ENCODE peak calls at places on chromosome 7, in nine cellular contexts. N is aorta; Y is mucosa of descending colon; F is upper lobe of right lung; U is HepG2; O is DND-41; R is right cardiac atrium; L is left lung; I is CD8-positive, alpha-beta T cell. G is an unnamed sample. For H3K9me3 and H3K4me1, the result is how much of the 10 kb centered on the place peaks cover.

GRCh38 chr7:102993532-102994029 is 80.8 kb downstream of the LRRC17 start:
- ATAC-seq in N (peak), Y (no peak), F (peak), U (no peak), O (no peak), R (peak), L (peak), I (no peak), G (peak)

GRCh38 chr7:116291937-116292336 is 81.6 kb downstream of the TES start:
- ATAC-seq in N (no peak), Y (no peak), F (peak), U (no peak), O (no peak), R (no peak), L (peak), I (no peak), G (no peak)

GRCh38 chr7:151810434-151811232 is 66.3 kb downstream of the PRKAG2 start:
- ATAC-seq in N (no peak), Y (peak), F (no peak), U (no peak), O (no peak), R (no peak), L (no peak), I (no peak), G (no peak)

GRCh38 chr7:30543815-30544525 is 39.3 kb upstream of the GGCT start:
- ATAC-seq in N (no peak), Y (no peak), F (no peak), U (peak), O (no peak), R (no peak), L (no peak), I (no peak), G (no peak)

GRCh38 chr7:105521027-105521730 is 892 bp downstream of the PUS7 start:
- ATAC-seq in N (peak), Y (peak), F (peak), U (peak), O (peak), R (peak), L (peak), I (peak), G (peak)

GRCh38 chr7:51077951-51078350 is 238.7 kb downstream of the COBL start:
- ATAC-seq in N (no peak), Y (no peak), F (no peak), U (no peak), O (no peak), R (no peak), L (no peak), I (no peak), G (peak)

GRCh38 chr7:138924551-138925225 is 56.5 kb downstream of the KIAA1549 start:
- ATAC-seq in N (no peak), Y (no peak), F (no peak), U (no peak), O (no peak), R (no peak), L (no peak), I (no peak), G (no peak)

GRCh38 chr7:12389089-12389700 is 14.5 kb downstream of the VWDE start:
- ATAC-seq in N (no peak), Y (peak), F (peak), U (peak), O (peak), R (peak), L (peak), I (peak), G (no peak)

GRCh38 chr7:81183326-81183725 is 264.5 kb upstream of the SEMA3C start:
- ATAC-seq in N (no peak), Y (no peak), F (no peak), U (no peak), O (no peak), R (peak), L (no peak), I (no peak), G (no peak)

GRCh38 chr7:130900471-130901076 is 166.6 kb upstream of the KLF14 start:
- ATAC-seq in N (no peak), Y (peak), F (no peak), U (no peak), O (no peak), R (no peak), L (no peak), I (no peak), G (no peak)

GRCh38 chr7:140610204-140611165 is 30.1 kb downstream of the DENND2A start:
- ATAC-seq in N (no peak), Y (no peak), F (no peak), U (no peak), O (no peak), R (peak), L (no peak), I (no peak), G (no peak)

GRCh38 chr7:7118822-7119221 is 63.5 kb upstream of the C1GALT1 start:
- ATAC-seq in N (no peak), Y (no peak), F (no peak), U (no peak), O (no peak), R (no peak), L (no peak), I (no peak), G (no peak)

GRCh38 chr7:142797342-142797798 is 26.6 kb downstream of the PRSS2 start:
- ATAC-seq in N (no peak), Y (peak), F (peak), U (peak), O (no peak), R (peak), L (peak), I (no peak), G (peak)

GRCh38 chr7:47991270-47991669 is 11.9 kb upstream of the HUS1 start:
- ATAC-seq in N (no peak), Y (no peak), F (no peak), U (peak), O (no peak), R (no peak), L (no peak), I (no peak), G (no peak)

GRCh38 chr7:111658546-111658945 is 96.3 kb upstream of the IMMP2L start:
- ATAC-seq in N (no peak), Y (no peak), F (no peak), U (no peak), O (no peak), R (no peak), L (no peak), I (no peak), G (no peak)

GRCh38 chr7:22717760-22718159 is 9.2 kb upstream of the IL6 start:
- ATAC-seq in N (peak), Y (no peak), F (no peak), U (no peak), O (no peak), R (peak), L (no peak), I (no peak), G (peak)

GRCh38 chr7:107879400-107880035 is 11.5 kb upstream of the DLD start:
- ATAC-seq in N (no peak), Y (peak), F (peak), U (peak), O (peak), R (peak), L (peak), I (peak), G (peak)

DNA sequence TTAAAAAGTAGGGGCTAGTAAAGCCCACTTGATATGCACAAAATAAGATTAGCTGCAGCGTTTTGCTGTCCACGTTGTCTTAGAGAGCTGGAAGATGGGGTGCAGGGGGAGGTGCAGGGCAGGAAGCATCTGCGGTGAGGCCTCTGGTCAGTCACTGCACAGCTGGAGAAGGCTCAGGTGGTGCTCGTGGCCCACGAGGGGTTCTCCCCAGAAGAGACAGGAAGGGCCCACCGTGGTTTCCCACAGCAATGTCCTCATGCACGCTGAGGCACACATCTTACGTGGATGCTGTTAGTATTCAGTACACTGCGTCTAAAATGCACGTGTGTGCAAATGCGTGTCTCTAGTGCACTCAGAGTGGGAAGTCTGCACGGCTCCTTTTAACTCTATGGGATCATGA is 582.1 kb downstream of the PTPRN2 start:
- ATAC-seq in N (no peak), Y (no peak), F (no peak), U (no peak), O (peak), R (no peak), L (no peak), I (no peak), G (no peak)
- H3K9me3 ChIP-seq in N (under half), Y (under half), F (under half), U (under half), O (under half), R (under half), L (under half), I (under half), G (under half)

GRCh38 chr7:90209776-90210175 is 1.8 kb upstream of the STEAP2 start:
- ATAC-seq in N (no peak), Y (no peak), F (no peak), U (no peak), O (no peak), R (no peak), L (no peak), I (no peak), G (no peak)

GRCh38 chr7:90211391-90212148 is at the start of gene STEAP2:
- ATAC-seq in N (peak), Y (peak), F (peak), U (peak), O (no peak), R (peak), L (peak), I (no peak), G (peak)

GRCh38 chr7:90210475-90210874 is 1.1 kb upstream of the STEAP2 start:
- ATAC-seq in N (no peak), Y (no peak), F (no peak), U (no peak), O (no peak), R (no peak), L (no peak), I (no peak), G (no peak)

GRCh38 chr7:90212149-90212495 is 582 bp downstream of the STEAP2 start:
- ATAC-seq in N (no peak), Y (peak), F (no peak), U (peak), O (no peak), R (no peak), L (no peak), I (no peak), G (no peak)

GRCh38 chr7:90210925-90211324 is 615 bp upstream of the STEAP2 start:
- ATAC-seq in N (no peak), Y (peak), F (no peak), U (peak), O (no peak), R (no peak), L (peak), I (no peak), G (no peak)
- H3K4me3 ChIP-seq in N (peak), Y (peak), F (peak), U (peak), O (no peak), R (peak), L (peak), I (no peak), G (peak)

GRCh38 chr7:69817835-69818646 is 219.8 kb downstream of the AUTS2 start:
- ATAC-seq in N (no peak), Y (no peak), F (no peak), U (no peak), O (no peak), R (no peak), L (no peak), I (no peak), G (no peak)
- H3K4me1 ChIP-seq in N (under half), Y (under half), F (under half), U (under half), O (under half), R (under half), L (under half), I (under half), G (under half)

GRCh38 chr7:95718556-95719410 is 53.6 kb upstream of the DYNC1I1 start:
- ATAC-seq in N (no peak), Y (no peak), F (no peak), U (no peak), O (no peak), R (no peak), L (peak), I (no peak), G (no peak)

GRCh38 chr7:95710711-95711110 is 61.6 kb upstream of the DYNC1I1 start:
- ATAC-seq in N (no peak), Y (no peak), F (no peak), U (no peak), O (no peak), R (no peak), L (no peak), I (no peak), G (no peak)

GRCh38 chr7:95715274-95715673 is 57.1 kb upstream of the DYNC1I1 start:
- ATAC-seq in N (no peak), Y (no peak), F (no peak), U (no peak), O (no peak), R (no peak), L (no peak), I (no peak), G (no peak)

DNA sequence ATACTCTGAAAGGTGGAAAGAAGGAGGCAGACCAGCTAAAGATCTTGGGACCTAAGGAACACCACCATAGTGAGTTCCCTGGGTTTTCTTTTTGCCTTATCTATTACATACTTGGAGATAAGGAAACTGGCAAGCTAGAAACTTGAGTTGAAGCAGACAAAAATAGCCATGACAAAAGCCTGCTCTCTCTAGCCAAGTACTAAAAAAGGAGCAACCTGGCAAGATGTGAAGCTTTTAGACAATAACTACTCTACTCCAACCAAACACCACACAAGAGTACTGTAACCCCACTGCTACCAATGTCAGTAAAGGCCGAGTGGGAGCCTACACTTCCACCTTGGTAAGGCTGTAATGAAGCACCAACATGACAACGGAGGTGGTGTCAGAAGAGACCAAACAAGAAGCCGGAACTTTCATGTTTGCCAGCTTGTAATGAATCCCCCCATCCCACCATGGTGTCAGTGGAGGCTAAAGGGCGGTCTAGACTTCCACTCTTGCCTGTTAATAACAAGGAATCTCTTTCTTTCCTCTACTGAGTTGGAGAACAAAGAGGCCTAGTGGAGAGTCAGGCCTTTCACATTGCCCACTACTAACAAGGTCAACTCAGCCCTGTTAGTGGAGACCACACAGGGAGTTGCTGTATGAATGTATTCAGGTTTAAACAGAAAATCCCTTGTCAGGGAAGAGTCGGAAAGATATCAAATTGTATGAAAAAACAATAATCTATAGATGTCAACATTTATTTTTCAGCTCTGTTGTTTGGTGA is 55.8 kb upstream of the DYNC1I1 start:
- ATAC-seq in N (no peak), Y (no peak), F (no peak), U (no peak), O (no peak), R (peak), L (no peak), I (no peak), G (no peak)
- H3K9me3 ChIP-seq in N (under half), Y (under half), F (under half), U (under half), O (under half), R (under half), L (under half), I (under half), G (under half)

GRCh38 chr7:15557186-15557585 is 4.6 kb downstream of the AGMO start:
- ATAC-seq in N (no peak), Y (no peak), F (no peak), U (no peak), O (no peak), R (no peak), L (no peak), I (no peak), G (no peak)
- H3K4me3 ChIP-seq in N (no peak), Y (no peak), F (no peak), U (no peak), O (no peak), R (no peak), L (no peak), I (no peak), G (no peak)

DNA sequence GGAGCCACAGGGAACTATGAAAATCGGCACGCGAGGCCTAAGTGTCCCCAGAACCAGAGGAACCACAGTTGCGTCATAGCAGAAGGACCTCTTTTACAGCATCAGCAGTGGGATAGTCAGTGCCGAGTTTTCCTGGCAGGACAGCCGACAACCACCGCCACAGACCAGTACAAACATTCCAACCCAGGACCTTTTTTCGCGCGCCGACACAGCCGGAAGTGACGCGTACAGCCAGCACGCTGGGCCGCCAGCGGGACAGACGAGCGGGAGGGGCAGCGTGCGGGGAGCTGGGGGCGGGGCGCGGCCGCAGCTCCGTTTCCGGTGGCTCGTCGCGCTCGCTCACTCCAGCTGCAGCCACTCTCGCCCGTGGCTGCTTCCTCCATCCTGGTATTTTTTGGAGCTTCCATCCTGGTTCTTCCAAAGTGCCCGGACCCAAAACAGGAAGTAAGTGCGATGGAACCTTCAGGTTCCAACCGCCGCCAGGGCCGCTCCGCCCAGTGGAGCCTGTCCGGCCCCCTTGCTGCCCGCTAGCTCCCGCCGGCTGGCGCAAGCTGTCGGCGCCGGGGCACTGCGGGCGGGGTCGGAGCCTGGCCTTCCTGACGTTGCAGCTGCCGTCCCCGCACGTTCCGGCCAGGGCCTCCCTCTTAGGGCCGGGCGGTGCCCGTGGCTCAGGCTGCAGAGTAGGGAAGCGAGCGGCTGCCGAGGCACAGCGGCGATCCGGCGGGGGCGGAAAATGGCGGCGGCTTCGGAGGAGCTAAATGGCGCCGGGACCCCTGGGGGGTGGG is at the start of gene DMTF1:
- ATAC-seq in N (peak), Y (peak), F (peak), U (peak), O (peak), R (peak), L (peak), I (peak), G (peak)
- H3K4me1 ChIP-seq in N (under half), Y (under half), F (under half), U (under half), O (under half), R (under half), L (under half), I (under half), G (half or more)

GRCh38 chr7:157990226-157990877 is 597.3 kb downstream of the PTPRN2 start:
- ATAC-seq in N (no peak), Y (no peak), F (no peak), U (no peak), O (no peak), R (no peak), L (no peak), I (no peak), G (no peak)
- H3K9me3 ChIP-seq in N (under half), Y (under half), F (under half), U (under half), O (under half), R (under half), L (under half), I (under half), G (under half)